ENCODE peak calls at places on chromosomes 1 and 21, in seven cellular contexts. H is CD4-positive, alpha-beta memory T cell; I is PC-3; M is breast epithelium; S is ovary; R is fibroblast of lung; N is thyroid gland. X is an unnamed sample.

GRCh38 chr1:187306671-187307415 is 478.1 kb downstream of the PLA2G4A start:
- DNase-seq in H (no peak), I (peak), M (no peak), S (no peak), R (no peak), N (no peak), X (no peak)

GRCh38 chr1:90562892-90563291 is 154.2 kb downstream of the BARHL2 start:
- DNase-seq in H (no peak), I (no peak), M (no peak), S (no peak), R (no peak), N (no peak), X (no peak)

GRCh38 chr1:235649722-235650163 is at the start of gene GNG4:
- DNase-seq in H (peak), I (no peak), M (no peak), S (peak), R (no peak), N (no peak), X (no peak)

GRCh38 chr1:9009438-9010366 is 16.5 kb downstream of the SLC2A7 start:
- DNase-seq in H (no peak), I (peak), M (no peak), S (peak), R (peak), N (peak), X (no peak)

GRCh38 chr1:37394574-37395464 is 79.6 kb upstream of the ZC3H12A start:
- DNase-seq in H (no peak), I (no peak), M (no peak), S (no peak), R (no peak), N (no peak), X (no peak)

GRCh38 chr1:30451532-30452125 is 271.8 kb downstream of the MATN1 start:
- DNase-seq in H (no peak), I (no peak), M (no peak), S (no peak), R (no peak), N (no peak), X (no peak)

GRCh38 chr1:26541816-26542711 is 12.5 kb downstream of the RPS6KA1 start:
- DNase-seq in H (peak), I (peak), M (no peak), S (no peak), R (peak), N (peak), X (peak)

GRCh38 chr21:34531399-34531798 is 19.4 kb upstream of the KCNE1 start:
- DNase-seq in H (no peak), I (no peak), M (no peak), S (no peak), R (no peak), N (no peak), X (no peak)

GRCh38 chr1:52825868-52826267 is 16.7 kb upstream of the ZYG11A start:
- DNase-seq in H (no peak), I (peak), M (no peak), S (no peak), R (peak), N (no peak), X (no peak)

GRCh38 chr1:76949503-76949902 is 82.2 kb downstream of the ST6GALNAC5 start:
- DNase-seq in H (no peak), I (peak), M (no peak), S (no peak), R (peak), N (no peak), X (no peak)

GRCh38 chr21:36005879-36006400 is 54.4 kb downstream of the SETD4 start:
- DNase-seq in H (no peak), I (no peak), M (no peak), S (no peak), R (no peak), N (no peak), X (no peak)

GRCh38 chr1:100731309-100731708 is 11.8 kb downstream of the VCAM1 start:
- DNase-seq in H (no peak), I (no peak), M (no peak), S (no peak), R (no peak), N (no peak), X (no peak)

GRCh38 chr1:43596579-43596978 is 53.4 kb upstream of the KDM4A start:
- DNase-seq in H (no peak), I (no peak), M (no peak), S (no peak), R (no peak), N (no peak), X (no peak)

GRCh38 chr1:40592107-40592773 is 60.8 kb downstream of the ZNF684 start:
- DNase-seq in H (no peak), I (peak), M (no peak), S (no peak), R (peak), N (peak), X (peak)

GRCh38 chr1:173948594-173948993 is 31.5 kb upstream of the SERPINC1 start:
- DNase-seq in H (no peak), I (no peak), M (no peak), S (no peak), R (no peak), N (no peak), X (no peak)

GRCh38 chr1:64687725-64688285 is 57.1 kb upstream of the RAVER2 start:
- DNase-seq in H (no peak), I (peak), M (no peak), S (no peak), R (peak), N (no peak), X (no peak)

GRCh38 chr1:20180221-20181207 is 5.4 kb upstream of the UBXN10 start:
- DNase-seq in H (no peak), I (peak), M (no peak), S (no peak), R (no peak), N (no peak), X (no peak)

GRCh38 chr1:93581917-93582850 is 99.5 kb downstream of the BCAR3 start:
- DNase-seq in H (no peak), I (no peak), M (no peak), S (no peak), R (no peak), N (no peak), X (no peak)

GRCh38 chr1:238673561-238673960 is 712.8 kb upstream of the CHRM3 start:
- DNase-seq in H (no peak), I (no peak), M (no peak), S (no peak), R (no peak), N (no peak), X (no peak)

GRCh38 chr1:90721210-90722194 is 4.4 kb upstream of the BARHL2 start:
- DNase-seq in H (no peak), I (peak), M (no peak), S (no peak), R (peak), N (peak), X (no peak)

GRCh38 chr1:231934797-231935196 is 308.2 kb downstream of the DISC1 start:
- DNase-seq in H (no peak), I (peak), M (no peak), S (no peak), R (peak), N (no peak), X (no peak)

GRCh38 chr1:169133228-169133576 is 26.7 kb downstream of the ATP1B1 start:
- DNase-seq in H (no peak), I (no peak), M (no peak), S (no peak), R (no peak), N (no peak), X (no peak)

GRCh38 chr1:169133801-169134558 is 27.5 kb downstream of the ATP1B1 start:
- DNase-seq in H (no peak), I (peak), M (no peak), S (no peak), R (peak), N (no peak), X (no peak)

GRCh38 chr1:169130683-169131082 is 24.2 kb downstream of the ATP1B1 start:
- DNase-seq in H (no peak), I (no peak), M (no peak), S (no peak), R (no peak), N (no peak), X (no peak)

GRCh38 chr1:169129109-169129789 is 22.8 kb downstream of the ATP1B1 start:
- DNase-seq in H (no peak), I (peak), M (no peak), S (no peak), R (no peak), N (no peak), X (no peak)

DNA sequence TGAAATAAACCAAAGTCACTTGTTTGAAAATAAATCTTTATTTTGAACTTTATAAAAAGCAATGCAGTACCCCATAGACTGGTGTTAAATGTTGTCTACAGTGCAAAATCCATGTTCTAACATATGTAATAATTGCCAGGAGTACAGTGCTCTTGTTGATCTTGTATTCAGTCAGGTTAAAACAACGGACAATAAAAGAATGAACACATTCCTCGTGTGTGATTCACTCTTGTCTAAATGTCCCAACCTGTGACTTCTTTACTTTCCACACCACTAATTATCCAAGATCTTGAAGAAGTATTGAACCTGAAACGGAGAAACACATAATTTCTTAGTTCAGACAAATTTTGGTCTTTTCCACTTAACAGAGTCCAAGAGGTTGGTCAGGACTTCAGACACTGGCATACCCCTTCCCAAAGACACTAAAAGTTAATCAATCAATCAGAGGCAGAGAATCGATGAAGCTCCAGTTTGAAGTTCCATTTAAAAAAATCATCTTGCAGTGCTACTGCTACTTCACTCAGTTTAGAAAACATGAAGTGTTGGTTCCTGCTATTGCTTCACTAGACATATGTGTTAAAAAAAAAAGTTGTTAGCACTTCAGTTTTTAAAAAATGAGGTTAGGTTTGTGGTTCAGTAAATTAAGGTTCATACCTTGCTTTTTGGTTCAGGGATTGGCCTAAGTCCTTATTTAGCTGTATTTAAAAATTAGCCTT is 26.2 kb downstream of the ATP1B1 start:
- DNase-seq in H (no peak), I (peak), M (no peak), S (no peak), R (no peak), N (no peak), X (no peak)
- H3K27ac ChIP-seq in H (no peak), I (no peak), M (peak), S (no peak), R (no peak), N (peak), X (no peak)

DNA sequence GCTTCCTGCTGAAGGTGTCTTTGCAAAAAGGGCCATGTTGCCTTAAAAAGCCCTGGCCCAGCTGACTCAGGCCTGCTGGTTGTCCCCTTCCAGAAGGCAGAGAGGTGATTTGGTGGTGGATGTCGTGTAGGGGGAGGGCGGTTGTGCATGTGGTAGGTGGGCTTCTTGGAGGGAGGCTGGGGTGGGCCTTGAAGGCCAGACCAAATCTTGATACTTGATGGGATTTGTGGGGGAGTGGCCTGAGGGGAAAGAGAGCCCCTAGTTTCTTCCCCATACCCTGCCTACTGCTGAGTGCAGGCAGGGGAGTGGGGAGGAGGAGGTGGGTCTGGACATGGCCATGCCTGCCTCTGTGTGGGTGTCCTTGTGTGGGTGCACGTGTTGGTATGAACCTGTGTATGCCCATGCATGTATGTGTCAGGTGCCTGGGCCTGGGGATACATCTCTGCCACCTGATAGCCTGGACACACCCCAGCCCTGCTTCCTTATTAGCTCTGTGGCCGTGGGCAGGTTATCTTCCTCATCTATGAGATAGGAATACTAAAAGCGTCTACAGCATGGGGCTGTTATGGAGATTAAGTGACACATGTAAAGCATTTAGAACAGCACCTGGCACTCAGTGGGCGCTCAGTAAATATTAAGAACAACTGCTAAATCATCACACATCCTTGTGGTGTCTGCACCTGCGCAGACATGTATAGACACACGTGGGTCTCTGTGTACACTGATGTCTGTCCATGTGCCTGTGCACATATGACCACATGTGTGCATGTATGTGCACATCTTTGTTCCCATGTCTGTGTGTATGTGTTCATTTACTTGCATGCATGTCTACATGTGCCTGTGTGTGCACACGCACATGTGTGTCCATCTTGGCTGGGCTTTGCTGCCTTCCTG is 17.0 kb downstream of the FAM151A start:
- DNase-seq in H (no peak), I (no peak), M (no peak), S (no peak), R (no peak), N (no peak), X (no peak)
- H3K27ac ChIP-seq in H (no peak), I (no peak), M (no peak), S (no peak), R (no peak), N (no peak), X (no peak)

GRCh38 chr1:67983867-67984266 is 66.6 kb downstream of the DIRAS3 start:
- DNase-seq in H (no peak), I (no peak), M (no peak), S (no peak), R (no peak), N (no peak), X (no peak)

GRCh38 chr1:67973061-67973460 is 77.4 kb downstream of the DIRAS3 start:
- DNase-seq in H (no peak), I (no peak), M (no peak), S (no peak), R (no peak), N (no peak), X (no peak)

GRCh38 chr1:67979532-67979931 is 70.9 kb downstream of the DIRAS3 start:
- DNase-seq in H (no peak), I (no peak), M (no peak), S (no peak), R (no peak), N (no peak), X (no peak)

GRCh38 chr1:67980028-67980427 is 70.4 kb downstream of the DIRAS3 start:
- DNase-seq in H (no peak), I (peak), M (no peak), S (no peak), R (no peak), N (no peak), X (no peak)

GRCh38 chr1:67978988-67979516 is 71.4 kb downstream of the DIRAS3 start:
- DNase-seq in H (no peak), I (peak), M (no peak), S (no peak), R (peak), N (no peak), X (no peak)
- H3K27ac ChIP-seq in H (no peak), I (peak), M (no peak), S (no peak), R (no peak), N (no peak), X (no peak)

DNA sequence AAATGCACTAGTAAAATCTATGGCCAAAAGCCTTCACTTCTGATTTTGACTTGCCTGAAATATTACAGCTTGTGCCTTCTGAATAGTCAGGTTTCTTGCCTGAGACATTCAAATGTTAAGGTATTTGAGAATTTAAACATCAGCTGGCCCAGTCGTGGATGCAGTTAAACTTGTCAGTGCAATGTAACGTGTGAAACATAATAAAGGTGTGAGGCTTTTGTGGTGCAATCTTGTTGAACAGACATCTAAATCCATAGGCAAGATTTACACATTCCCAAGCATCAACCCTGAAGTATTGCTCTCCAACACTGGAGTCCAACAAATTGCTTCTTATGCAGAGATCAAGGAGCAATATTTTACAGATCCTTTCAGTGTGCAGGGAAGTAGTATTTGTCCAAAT is 4.4 kb downstream of the CCN1 start:
- DNase-seq in H (no peak), I (no peak), M (no peak), S (no peak), R (no peak), N (no peak), X (no peak)
- H3K27ac ChIP-seq in H (no peak), I (peak), M (no peak), S (no peak), R (peak), N (peak), X (no peak)

GRCh38 chr1:211340622-211341487 is 14.2 kb downstream of the TRAF5 start:
- DNase-seq in H (no peak), I (no peak), M (no peak), S (no peak), R (no peak), N (no peak), X (no peak)
- H3K27ac ChIP-seq in H (no peak), I (no peak), M (no peak), S (no peak), R (no peak), N (no peak), X (no peak)

GRCh38 chr21:42534901-42535378 is 21.3 kb downstream of the SLC37A1 start:
- DNase-seq in H (no peak), I (no peak), M (no peak), S (no peak), R (no peak), N (no peak), X (no peak)
- H3K27ac ChIP-seq in H (no peak), I (no peak), M (no peak), S (no peak), R (no peak), N (peak), X (no peak)

GRCh38 chr1:151617995-151618394 is 6.1 kb downstream of the SNX27 start:
- DNase-seq in H (no peak), I (no peak), M (no peak), S (no peak), R (no peak), N (no peak), X (no peak)

GRCh38 chr1:151620286-151620685 is 8.4 kb downstream of the SNX27 start:
- DNase-seq in H (no peak), I (no peak), M (no peak), S (no peak), R (peak), N (no peak), X (no peak)

GRCh38 chr1:151619489-151620093 is 7.7 kb downstream of the SNX27 start:
- DNase-seq in H (no peak), I (peak), M (no peak), S (no peak), R (peak), N (no peak), X (no peak)

GRCh38 chr1:151618470-151618869 is 6.6 kb downstream of the SNX27 start:
- DNase-seq in H (no peak), I (no peak), M (no peak), S (no peak), R (no peak), N (no peak), X (no peak)

DNA sequence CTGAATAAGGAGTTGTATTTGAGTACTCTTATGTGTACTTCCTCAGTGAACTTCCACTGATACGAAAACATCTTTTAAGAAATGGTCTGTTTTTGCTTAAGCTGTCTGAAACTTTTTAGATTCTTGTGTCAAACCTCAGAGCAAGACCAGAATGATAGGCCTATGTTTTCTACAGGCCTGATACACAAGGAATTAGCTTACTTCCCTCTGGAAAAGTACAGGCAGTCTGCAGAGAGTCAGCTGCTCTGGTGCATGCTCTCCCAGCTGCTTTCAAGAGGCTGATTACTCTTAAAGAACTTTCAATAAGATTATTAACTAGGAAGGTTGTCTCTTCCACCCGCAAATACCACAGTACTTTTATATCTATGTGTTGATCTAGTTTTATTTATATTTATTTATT is 9.5 kb downstream of the SNX27 start:
- DNase-seq in H (no peak), I (no peak), M (no peak), S (no peak), R (no peak), N (peak), X (no peak)
- H3K27ac ChIP-seq in H (no peak), I (no peak), M (peak), S (no peak), R (no peak), N (peak), X (no peak)

GRCh38 chr1:112070677-112071076 is 81.2 kb upstream of the KCND3 start:
- DNase-seq in H (no peak), I (no peak), M (no peak), S (no peak), R (no peak), N (no peak), X (no peak)
- H3K27ac ChIP-seq in H (no peak), I (no peak), M (no peak), S (no peak), R (no peak), N (no peak), X (no peak)

GRCh38 chr21:43278766-43279577 is 110.2 kb downstream of the CRYAA start:
- DNase-seq in H (no peak), I (no peak), M (no peak), S (peak), R (no peak), N (no peak), X (no peak)
- H3K27ac ChIP-seq in H (no peak), I (no peak), M (no peak), S (no peak), R (no peak), N (no peak), X (no peak)

GRCh38 chr21:17469727-17470126 is 43.1 kb upstream of the CXADR start:
- DNase-seq in H (no peak), I (no peak), M (no peak), S (no peak), R (no peak), N (no peak), X (no peak)

GRCh38 chr21:17466166-17466565 is 46.7 kb upstream of the CXADR start:
- DNase-seq in H (no peak), I (peak), M (no peak), S (no peak), R (peak), N (no peak), X (no peak)

GRCh38 chr21:17468698-17469097 is 44.1 kb upstream of the CXADR start:
- DNase-seq in H (no peak), I (no peak), M (no peak), S (no peak), R (no peak), N (no peak), X (no peak)

GRCh38 chr21:17467392-17467791 is 45.5 kb upstream of the CXADR start:
- DNase-seq in H (no peak), I (no peak), M (no peak), S (no peak), R (peak), N (no peak), X (no peak)

DNA sequence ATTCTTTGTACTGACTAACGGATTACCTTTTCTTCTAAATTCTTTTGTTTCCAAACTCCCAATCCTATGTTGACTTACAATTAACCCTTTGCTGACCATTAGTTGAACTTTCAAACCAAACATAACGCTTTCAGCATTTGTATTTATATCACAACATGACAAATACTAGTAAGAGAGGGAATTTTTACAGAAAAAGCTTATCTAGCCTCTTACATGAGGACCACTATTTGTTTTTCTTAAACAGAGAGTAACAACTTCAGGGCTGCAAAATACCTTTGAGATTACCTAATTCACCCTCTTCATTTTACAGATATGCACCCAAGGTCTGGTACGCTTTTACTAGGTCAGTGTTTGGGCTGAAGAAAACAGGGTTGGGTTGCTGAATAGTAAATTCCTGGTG is 45.0 kb upstream of the CXADR start:
- DNase-seq in H (no peak), I (no peak), M (no peak), S (no peak), R (no peak), N (no peak), X (no peak)
- H3K27ac ChIP-seq in H (no peak), I (no peak), M (no peak), S (no peak), R (no peak), N (no peak), X (no peak)